ENCODE peak calls at places on chromosome 3, in seven cellular contexts. K is stimulated activated CD8-positive, alpha-beta memory T cell treated with anti-CD3 and anti-CD28 coated beads, Interleukin-7, amount 100 ng/mL, for 24 hours; M is WTC11; V is mucosa of gallbladder; F is LoVo; Y is endothelial cell; C is activated gamma-delta T cell. E is an unnamed sample.

GRCh38 chr3:184636774-184637316 is 75.0 kb downstream of the MAGEF1 start:
- DNase-seq in Y (no peak), K (no peak), V (no peak), M (no peak), F (no peak), C (no peak), E (peak)

GRCh38 chr3:188284455-188285212 is 130.7 kb downstream of the LPP start:
- DNase-seq in M (no peak), Y (no peak), C (no peak), V (no peak), F (no peak), K (peak), E (no peak)

GRCh38 chr3:163328680-163329079 is 1749.6 kb downstream of the SI start:
- DNase-seq in Y (no peak), C (no peak), V (no peak), F (no peak), M (peak), K (no peak), E (no peak)

GRCh38 chr3:62727576-62727975 is 147.6 kb downstream of the CADPS start:
- DNase-seq in K (no peak), M (no peak), C (no peak), Y (no peak), V (no peak), F (no peak), E (no peak)

GRCh38 chr3:9173445-9173844 is 76.0 kb downstream of the SRGAP3 start:
- DNase-seq in V (no peak), K (no peak), C (no peak), Y (no peak), M (no peak), F (no peak), E (no peak)

GRCh38 chr3:99484871-99485270 is 153.5 kb upstream of the COL8A1 start:
- DNase-seq in C (no peak), F (no peak), Y (no peak), K (no peak), V (no peak), M (no peak), E (no peak)

GRCh38 chr3:72272356-72272755 is 487.4 kb upstream of the PROK2 start:
- DNase-seq in C (no peak), Y (no peak), F (no peak), K (no peak), V (no peak), M (no peak), E (no peak)

GRCh38 chr3:85821130-85821756 is 862.5 kb downstream of the CADM2 start:
- DNase-seq in C (no peak), Y (peak), M (peak), F (peak), K (no peak), V (peak), E (peak)

GRCh38 chr3:126537730-126538281 is 13.9 kb downstream of the CHST13 start:
- DNase-seq in F (no peak), V (no peak), Y (no peak), M (peak), C (no peak), K (no peak), E (no peak)

GRCh38 chr3:140091143-140091542 is 156.2 kb downstream of the CLSTN2 start:
- DNase-seq in F (no peak), K (no peak), M (no peak), V (peak), C (no peak), Y (no peak), E (no peak)

GRCh38 chr3:177473184-177473583 is 275.9 kb upstream of the TBL1XR1 start:
- DNase-seq in C (no peak), K (no peak), F (no peak), V (no peak), Y (no peak), M (no peak), E (no peak)

E was measured in Caki2.